ENCODE peak calls at places on chromosomes 6 and 20, in nine cellular contexts. A is adrenal gland; W is NT2/D1; C is pancreas; V is H1; M is fibroblast of lung; J is CD8-positive, alpha-beta memory T cell; F is astrocyte; Y is CD8-positive, alpha-beta T cell. P is an unnamed sample.

GRCh38 chr6:117920493-117920845 is 13.4 kb downstream of the SLC35F1 start:
- DNase-seq in Y (no peak), M (no peak), F (no peak), V (no peak), A (no peak), C (no peak), J (no peak), W (no peak), P (no peak)

GRCh38 chr20:2729251-2729713 is 36.7 kb downstream of the EBF4 start:
- DNase-seq in Y (peak; percentile 30), V (no peak), A (no peak), M (no peak), W (no peak), C (no peak), F (no peak), J (peak; percentile 71), P (no peak)

GRCh38 chr6:53983301-53983700 is 127.9 kb upstream of the MLIP start:
- DNase-seq in A (no peak), M (no peak), J (no peak), W (no peak), F (peak; percentile 29), Y (no peak), C (no peak), V (no peak), P (no peak)

GRCh38 chr6:157023958-157024357 is 246.8 kb downstream of the ARID1B start:
- DNase-seq in F (peak; percentile 81), M (peak; percentile 94), Y (no peak), J (no peak), A (no peak), C (no peak), W (no peak), V (no peak), P (peak; percentile 25)

GRCh38 chr6:12258191-12258590 is 32.0 kb upstream of the EDN1 start:
- DNase-seq in F (no peak), J (no peak), M (no peak), V (no peak), A (no peak), W (no peak), Y (no peak), C (no peak), P (no peak)

GRCh38 chr6:24524801-24525200 is 30.0 kb downstream of the ALDH5A1 start:
- DNase-seq in W (peak; percentile 35), C (no peak), V (no peak), A (no peak), F (peak; percentile 30), J (peak; percentile 13), M (peak; percentile 62), Y (no peak), P (peak; percentile 66)

GRCh38 chr6:54716869-54717268 is 129.7 kb upstream of the FAM83B start:
- DNase-seq in A (no peak), M (peak; percentile 67), F (no peak), V (no peak), W (no peak), C (no peak), Y (no peak), J (no peak), P (no peak)

GRCh38 chr6:160122744-160123143 is 1.1 kb downstream of the SLC22A1 start:
- DNase-seq in F (no peak), A (no peak), C (no peak), W (no peak), M (no peak), V (no peak), J (no peak), Y (no peak), P (no peak)

GRCh38 chr6:90860822-90861601 is 274.1 kb upstream of the MAP3K7 start:
- DNase-seq in Y (no peak), F (no peak), J (no peak), A (no peak), C (no peak), V (no peak), W (no peak), M (peak; percentile 3), P (no peak)

GRCh38 chr6:95364016-95364604 is 213.2 kb upstream of the MANEA start:
- DNase-seq in A (no peak), J (no peak), F (no peak), Y (no peak), W (no peak), C (no peak), M (peak; percentile 26), V (no peak), P (peak; percentile 44)

GRCh38 chr6:27188885-27189418 is 58.5 kb upstream of the PRSS16 start:
- DNase-seq in J (peak; percentile 60), A (peak; percentile 66), Y (peak; percentile 24), W (no peak), V (no peak), M (peak; percentile 86), C (peak; percentile 64), F (peak; percentile 57), P (peak; percentile 95)

GRCh38 chr6:1821188-1822183 is 211.8 kb downstream of the FOXC1 start:
- DNase-seq in W (no peak), F (peak; percentile 40), Y (no peak), J (no peak), V (no peak), M (peak; percentile 52), C (no peak), A (no peak), P (peak; percentile 78)

GRCh38 chr6:141677598-141678211 is 455.0 kb upstream of the GJE1 start:
- DNase-seq in Y (no peak), F (peak; percentile 2), C (no peak), M (peak; percentile 68), J (peak; percentile 17), V (no peak), A (no peak), W (peak; percentile 3), P (peak; percentile 80)

GRCh38 chr20:59772931-59773913 is 160.2 kb downstream of the SYCP2 start:
- DNase-seq in J (no peak), V (no peak), C (no peak), F (no peak), M (no peak), W (no peak), Y (no peak), A (no peak), P (no peak)

GRCh38 chr6:39157511-39157910 is 42.5 kb upstream of the SAYSD1 start:
- DNase-seq in V (no peak), F (no peak), C (no peak), W (no peak), A (no peak), Y (no peak), M (no peak), J (no peak), P (no peak)

GRCh38 chr6:42017021-42017643 is 33.2 kb upstream of the TAF8 start:
- DNase-seq in F (peak; percentile 81), M (peak; percentile 85), V (no peak), C (no peak), Y (no peak), A (peak; percentile 65), W (no peak), J (no peak), P (peak; percentile 77)

GRCh38 chr20:16007164-16007563 is 566.1 kb downstream of the KIF16B start:
- DNase-seq in V (no peak), A (no peak), Y (no peak), F (no peak), C (no peak), W (no peak), M (no peak), J (no peak), P (no peak)
- H3K4me1 ChIP-seq in V (peaks cover 4% of the 10 kb centered on the region), A (no peaks in the 10 kb centered on the region), Y (no peaks in the 10 kb centered on the region), F (no peaks in the 10 kb centered on the region), C (no peaks in the 10 kb centered on the region), W (no peaks in the 10 kb centered on the region), M (no peaks in the 10 kb centered on the region), J (no peaks in the 10 kb centered on the region), P (no peaks in the 10 kb centered on the region)

GRCh38 chr20:6053776-6054688 is at the start of gene LRRN4:
- DNase-seq in A (no peak), M (no peak), Y (no peak), F (peak; percentile 32), V (no peak), W (peak; percentile 58), J (no peak), C (peak; percentile 26), P (no peak)
- H3K4me1 ChIP-seq in A (no peaks in the 10 kb centered on the region), M (peaks cover 3% of the 10 kb centered on the region), Y (no peaks in the 10 kb centered on the region), F (peaks cover 29% of the 10 kb centered on the region), V (peaks cover 15% of the 10 kb centered on the region), W (peaks cover 5% of the 10 kb centered on the region), J (no peaks in the 10 kb centered on the region), C (peaks cover 9% of the 10 kb centered on the region), P (peaks cover 17% of the 10 kb centered on the region)

GRCh38 chr6:130937942-130938604 is 110.9 kb downstream of the SMLR1 start:
- DNase-seq in C (no peak), J (no peak), A (no peak), F (peak; percentile 75), W (no peak), Y (no peak), M (no peak), V (no peak), P (peak; percentile 45)

GRCh38 chr6:130933712-130934200 is 106.5 kb downstream of the SMLR1 start:
- DNase-seq in J (no peak), V (no peak), F (peak; percentile 61), M (peak; percentile 43), Y (no peak), C (no peak), A (no peak), W (no peak), P (peak; percentile 81)

GRCh38 chr6:130936933-130937332 is 109.7 kb downstream of the SMLR1 start:
- DNase-seq in W (no peak), J (no peak), C (no peak), M (no peak), F (no peak), A (no peak), V (no peak), Y (no peak), P (no peak)

GRCh38 chr6:130934848-130935585 is 107.8 kb downstream of the SMLR1 start:
- DNase-seq in C (no peak), J (no peak), F (no peak), M (peak; percentile 52), W (no peak), V (no peak), Y (no peak), A (no peak), P (peak; percentile 81)

GRCh38 chr6:130935978-130936377 is 108.8 kb downstream of the SMLR1 start:
- DNase-seq in W (no peak), C (no peak), F (no peak), J (no peak), A (no peak), V (no peak), Y (no peak), M (no peak), P (no peak)
- H3K4me1 ChIP-seq in W (no peaks in the 10 kb centered on the region), C (no peaks in the 10 kb centered on the region), F (peaks cover 15% of the 10 kb centered on the region), J (no peaks in the 10 kb centered on the region), A (no peaks in the 10 kb centered on the region), V (no peaks in the 10 kb centered on the region), Y (no peaks in the 10 kb centered on the region), M (peaks cover 15% of the 10 kb centered on the region), P (peaks cover 48% of the 10 kb centered on the region)

DNA sequence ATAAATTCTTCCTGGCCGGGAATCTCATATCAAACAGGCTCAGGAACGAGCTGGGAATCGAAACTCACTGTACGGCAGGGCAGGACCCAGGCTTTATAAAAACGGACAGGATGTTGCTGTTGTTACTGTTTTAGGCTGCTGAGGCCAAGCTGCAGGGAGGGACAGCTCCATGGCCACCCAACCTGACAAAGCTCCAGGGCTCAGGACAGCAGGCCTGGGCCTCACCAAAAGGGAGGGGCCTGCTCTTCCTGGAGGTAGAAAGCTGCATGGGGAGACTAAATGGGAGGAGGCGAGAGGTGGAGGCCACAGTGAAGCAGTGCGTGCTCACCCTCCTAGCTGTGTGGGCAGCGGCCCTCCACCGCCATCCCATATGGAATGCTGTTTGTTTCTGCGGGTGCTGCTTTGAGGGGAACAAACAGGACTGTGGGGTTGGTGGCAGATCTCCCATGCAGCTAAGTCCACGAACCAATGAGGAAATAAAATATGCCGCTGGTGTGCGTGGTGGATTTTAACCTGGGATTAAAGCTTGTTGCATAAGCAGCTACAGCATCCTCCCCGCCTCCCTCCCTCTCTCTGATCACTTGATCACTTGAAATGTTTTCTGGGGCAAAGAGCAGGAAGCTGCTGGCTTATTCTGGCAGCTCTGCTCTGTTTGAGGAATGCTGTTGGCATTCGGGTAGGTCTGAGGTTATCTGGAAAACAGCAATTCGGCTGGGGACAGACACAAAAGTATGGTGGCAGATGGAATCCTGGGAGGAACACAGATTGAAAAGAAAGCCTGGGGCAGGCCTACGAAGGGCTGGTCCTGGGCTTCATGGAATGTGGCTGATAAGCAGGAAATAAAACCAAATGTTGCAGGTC is 2.4 kb upstream of the ZMYND8 start:
- DNase-seq in M (peak; percentile 93), W (peak; percentile 83), A (peak; percentile 93), C (peak; percentile 92), J (peak; percentile 31), F (peak; percentile 90), V (no peak), Y (no peak), P (peak; percentile 92)
- H3K4me1 ChIP-seq in M (peaks cover 54% of the 10 kb centered on the region), W (peaks cover 21% of the 10 kb centered on the region), A (peaks cover 74% of the 10 kb centered on the region), C (peaks cover 69% of the 10 kb centered on the region), J (peaks cover 51% of the 10 kb centered on the region), F (peaks cover 74% of the 10 kb centered on the region), V (peaks cover 68% of the 10 kb centered on the region), Y (peaks cover 52% of the 10 kb centered on the region), P (peaks cover 77% of the 10 kb centered on the region)